ENCODE peak calls at places on chromosomes 7 and 10, in four cellular contexts. Y, D, N and Z are unnamed samples.

GRCh38 chr7:6271694-6272371 is 591 bp downstream of the CYTH3 start:
- DNase-seq in Y (no peak), D (peak), N (peak), Z (peak)

GRCh38 chr10:79239275-79239779 is 107.9 kb upstream of the PPIF start:
- DNase-seq in Y (no peak), D (no peak), N (peak), Z (no peak)

GRCh38 chr7:131898418-131898817 is 342.0 kb upstream of the PODXL start:
- DNase-seq in Y (no peak), D (no peak), N (peak), Z (no peak)

GRCh38 chr10:87991946-87992345 is 128.5 kb downstream of the PTEN start:
- DNase-seq in Y (no peak), D (no peak), N (no peak), Z (no peak)

GRCh38 chr10:93357680-93358079 is 124.5 kb downstream of the MYOF start:
- DNase-seq in Y (no peak), D (peak), N (no peak), Z (no peak)

GRCh38 chr7:50308301-50309129 is 4.0 kb downstream of the IKZF1 start:
- DNase-seq in Y (no peak), D (no peak), N (peak), Z (no peak)

GRCh38 chr7:155533827-155534690 is 12.3 kb downstream of the CNPY1 start:
- DNase-seq in Y (peak), D (peak), N (peak), Z (peak)

GRCh38 chr10:126597206-126597605 is 73.3 kb downstream of the C10orf90 start:
- DNase-seq in Y (no peak), D (no peak), N (no peak), Z (no peak)

GRCh38 chr7:149003560-149004305 is 24.6 kb downstream of the PDIA4 start:
- DNase-seq in Y (no peak), D (no peak), N (no peak), Z (no peak)

GRCh38 chr7:134472572-134473242 is 13.8 kb upstream of the AKR1B1 start:
- DNase-seq in Y (no peak), D (no peak), N (no peak), Z (no peak)